ENCODE peak calls at places on chromosomes 2 and 18, in ten cellular contexts. Q, X, B, R, W, P, S, V, N and J are unnamed samples.

GRCh38 chr2:239329972-239330572 is 70.7 kb downstream of the HDAC4 start:
- DNase-seq in P (no peak), X (no peak), Q (no peak), S (no peak), B (no peak), V (peak), R (no peak), W (no peak), N (no peak), J (no peak)

GRCh38 chr2:54086157-54086556 is 29.3 kb upstream of the ACYP2 start:
- DNase-seq in S (no peak), Q (no peak), P (no peak), N (no peak), W (no peak), R (no peak), B (no peak), V (no peak), X (no peak), J (no peak)

GRCh38 chr2:152222975-152223638 is 47.5 kb upstream of the STAM2 start:
- DNase-seq in N (peak), B (peak), P (peak), W (no peak), S (peak), Q (no peak), V (peak), X (no peak), R (peak), J (no peak)

GRCh38 chr2:66574701-66575624 is 140.0 kb downstream of the MEIS1 start:
- DNase-seq in X (peak), B (peak), P (peak), V (no peak), R (peak), W (peak), S (peak), Q (peak), N (peak), J (peak)

GRCh38 chr2:23566236-23567142 is 181.5 kb downstream of the KLHL29 start:
- DNase-seq in N (no peak), S (peak), Q (peak), V (no peak), X (no peak), R (peak), B (peak), P (peak), W (no peak), J (peak)

GRCh38 chr18:42742976-42743755 is 372.3 kb downstream of the RIT2 start:
- DNase-seq in V (no peak), S (peak), R (no peak), B (no peak), W (no peak), Q (no peak), N (no peak), X (no peak), P (no peak), J (no peak)

GRCh38 chr2:7097353-7097895 is 180.2 kb downstream of the RNF144A start:
- DNase-seq in Q (peak), N (peak), P (peak), B (peak), V (peak), S (peak), R (peak), X (peak), W (peak), J (peak)

GRCh38 chr2:164710252-164710633 is 89.0 kb upstream of the GRB14 start:
- DNase-seq in N (no peak), S (peak), X (no peak), P (no peak), Q (no peak), W (no peak), V (no peak), B (peak), R (no peak), J (no peak)

GRCh38 chr2:217489145-217489960 is 513.4 kb downstream of the TNS1 start:
- DNase-seq in V (no peak), X (no peak), S (no peak), W (no peak), N (no peak), R (peak), B (no peak), P (no peak), Q (no peak), J (peak)

GRCh38 chr2:111919362-111919761 is 21.0 kb downstream of the MERTK start:
- DNase-seq in S (no peak), V (no peak), Q (no peak), B (no peak), W (no peak), X (no peak), P (no peak), N (no peak), R (no peak), J (no peak)

GRCh38 chr2:127348421-127349000 is 39.3 kb downstream of the MAP3K2 start:
- DNase-seq in P (no peak), B (peak), R (no peak), X (no peak), S (peak), Q (no peak), W (no peak), V (no peak), N (peak), J (no peak)

GRCh38 chr2:25228848-25229674 is 60.7 kb upstream of the POMC start:
- DNase-seq in B (peak), S (peak), V (peak), X (peak), Q (peak), W (peak), R (peak), N (peak), P (peak), J (peak)

GRCh38 chr18:48819276-48819675 is 131.5 kb downstream of the SMAD7 start:
- DNase-seq in V (peak), Q (no peak), B (no peak), X (no peak), N (no peak), S (no peak), W (no peak), P (no peak), R (no peak), J (peak)

GRCh38 chr2:240220371-240220770 is 79.9 kb upstream of the OTOS start:
- DNase-seq in V (no peak), P (no peak), Q (no peak), W (no peak), N (no peak), R (peak), S (peak), B (peak), X (no peak), J (no peak)

GRCh38 chr2:159106105-159106504 is 137.7 kb downstream of the TANC1 start:
- DNase-seq in R (no peak), N (no peak), S (peak), P (no peak), V (no peak), X (no peak), W (no peak), Q (no peak), B (peak), J (no peak)

GRCh38 chr2:155519731-155520130 is 812.8 kb downstream of the NR4A2 start:
- DNase-seq in S (no peak), P (no peak), B (no peak), V (no peak), X (no peak), N (no peak), W (no peak), Q (no peak), R (no peak), J (no peak)

GRCh38 chr2:158667969-158668368 is 127.1 kb upstream of the DAPL1 start:
- DNase-seq in N (no peak), R (no peak), B (no peak), W (no peak), P (no peak), S (peak), V (no peak), X (peak), Q (no peak), J (no peak)